ENCODE peak calls at places on chromosome 10, in six cellular contexts. One of them, this sample, is unnamed.

GRCh38 chr10:71357792-71358265 is 38.8 kb downstream of the SLC29A3 start:
- DNase-seq in mesenchymal stem cell: peak
- DNase-seq in H1: no peak
- DNase-seq in IMR-90: peak
- DNase-seq in trophoblast cell: no peak
- DNase-seq in H9: no peak
- DNase-seq in this sample: no peak

GRCh38 chr10:133100706-133101463 is 13.2 kb downstream of the ADGRA1 start:
- DNase-seq in mesenchymal stem cell: no peak
- DNase-seq in H1: peak
- DNase-seq in IMR-90: no peak
- DNase-seq in trophoblast cell: no peak
- DNase-seq in H9: peak
- DNase-seq in this sample: peak

GRCh38 chr10:74947781-74948401 is 121.5 kb downstream of the KAT6B start:
- DNase-seq in mesenchymal stem cell: no peak
- DNase-seq in H1: no peak
- DNase-seq in IMR-90: no peak
- DNase-seq in trophoblast cell: no peak
- DNase-seq in H9: no peak
- DNase-seq in this sample: no peak

GRCh38 chr10:74743401-74743800 is 83.0 kb upstream of the KAT6B start:
- DNase-seq in mesenchymal stem cell: no peak
- DNase-seq in H1: no peak
- DNase-seq in IMR-90: no peak
- DNase-seq in trophoblast cell: no peak
- DNase-seq in H9: no peak
- DNase-seq in this sample: no peak

GRCh38 chr10:23643396-23643795 is 204.5 kb downstream of the OTUD1 start:
- DNase-seq in mesenchymal stem cell: peak
- DNase-seq in H1: no peak
- DNase-seq in IMR-90: no peak
- DNase-seq in trophoblast cell: peak
- DNase-seq in H9: no peak
- DNase-seq in this sample: no peak

GRCh38 chr10:3472705-3473078 is 300.1 kb upstream of the PITRM1 start:
- DNase-seq in mesenchymal stem cell: peak
- DNase-seq in H1: no peak
- DNase-seq in IMR-90: peak
- DNase-seq in trophoblast cell: no peak
- DNase-seq in H9: no peak
- DNase-seq in this sample: no peak

GRCh38 chr10:74382643-74383042 is 231.6 kb downstream of the ADK start:
- DNase-seq in mesenchymal stem cell: no peak
- DNase-seq in H1: no peak
- DNase-seq in IMR-90: no peak
- DNase-seq in trophoblast cell: no peak
- DNase-seq in H9: no peak
- DNase-seq in this sample: no peak

GRCh38 chr10:131043039-131043691 is 268.4 kb downstream of the TCERG1L start:
- DNase-seq in mesenchymal stem cell: no peak
- DNase-seq in H1: no peak
- DNase-seq in IMR-90: no peak
- DNase-seq in trophoblast cell: no peak
- DNase-seq in H9: no peak
- DNase-seq in this sample: no peak

GRCh38 chr10:124497196-124497990 is 35.8 kb downstream of the LHPP start:
- DNase-seq in mesenchymal stem cell: no peak
- DNase-seq in H1: no peak
- DNase-seq in IMR-90: no peak
- DNase-seq in trophoblast cell: no peak
- DNase-seq in H9: no peak
- DNase-seq in this sample: no peak

GRCh38 chr10:62095341-62096071 is 173.1 kb downstream of the RTKN2 start:
- DNase-seq in mesenchymal stem cell: peak
- DNase-seq in H1: no peak
- DNase-seq in IMR-90: peak
- DNase-seq in trophoblast cell: no peak
- DNase-seq in H9: no peak
- DNase-seq in this sample: no peak

GRCh38 chr10:87861034-87861433 is 2.3 kb downstream of the KLLN start:
- DNase-seq in mesenchymal stem cell: peak
- DNase-seq in H1: no peak
- DNase-seq in IMR-90: no peak
- DNase-seq in trophoblast cell: no peak
- DNase-seq in H9: no peak
- DNase-seq in this sample: no peak

GRCh38 chr10:26432938-26433337 is 5.2 kb upstream of the APBB1IP start:
- DNase-seq in mesenchymal stem cell: no peak
- DNase-seq in H1: no peak
- DNase-seq in IMR-90: no peak
- DNase-seq in trophoblast cell: no peak
- DNase-seq in H9: no peak
- DNase-seq in this sample: no peak

GRCh38 chr10:78435484-78436222 is 402.0 kb downstream of the RPS24 start:
- DNase-seq in mesenchymal stem cell: no peak
- DNase-seq in H1: no peak
- DNase-seq in IMR-90: no peak
- DNase-seq in trophoblast cell: no peak
- DNase-seq in H9: no peak
- DNase-seq in this sample: no peak

GRCh38 chr10:124417846-124418725 is 637 bp downstream of the OAT start:
- DNase-seq in mesenchymal stem cell: peak
- DNase-seq in H1: peak
- DNase-seq in IMR-90: peak
- DNase-seq in trophoblast cell: peak
- DNase-seq in H9: peak
- DNase-seq in this sample: peak

GRCh38 chr10:132524443-132525285 is 12.9 kb upstream of the INPP5A start:
- DNase-seq in mesenchymal stem cell: no peak
- DNase-seq in H1: no peak
- DNase-seq in IMR-90: no peak
- DNase-seq in trophoblast cell: no peak
- DNase-seq in H9: no peak
- DNase-seq in this sample: no peak

GRCh38 chr10:103517234-103518085 is 24.0 kb downstream of the NEURL1 start:
- DNase-seq in mesenchymal stem cell: no peak
- DNase-seq in H1: no peak
- DNase-seq in IMR-90: no peak
- DNase-seq in trophoblast cell: no peak
- DNase-seq in H9: no peak
- DNase-seq in this sample: no peak

GRCh38 chr10:84946984-84947383 is 618.6 kb downstream of the CCSER2 start:
- DNase-seq in mesenchymal stem cell: no peak
- DNase-seq in H1: no peak
- DNase-seq in IMR-90: no peak
- DNase-seq in trophoblast cell: no peak
- DNase-seq in H9: no peak
- DNase-seq in this sample: no peak

GRCh38 chr10:52818019-52818418 is 45.4 kb upstream of the MBL2 start:
- DNase-seq in mesenchymal stem cell: peak
- DNase-seq in H1: no peak
- DNase-seq in IMR-90: peak
- DNase-seq in trophoblast cell: no peak
- DNase-seq in H9: no peak
- DNase-seq in this sample: peak

GRCh38 chr10:96585726-96586418 is 940 bp downstream of the TM9SF3 start:
- DNase-seq in mesenchymal stem cell: peak
- DNase-seq in H1: no peak
- DNase-seq in IMR-90: peak
- DNase-seq in trophoblast cell: no peak
- DNase-seq in H9: no peak
- DNase-seq in this sample: no peak

GRCh38 chr10:24821986-24822385 is 98.3 kb upstream of the ARHGAP21 start:
- DNase-seq in mesenchymal stem cell: peak
- DNase-seq in H1: no peak
- DNase-seq in IMR-90: peak
- DNase-seq in trophoblast cell: peak
- DNase-seq in H9: no peak
- DNase-seq in this sample: no peak

GRCh38 chr10:3755440-3756359 is 29.3 kb downstream of the KLF6 start:
- DNase-seq in mesenchymal stem cell: peak
- DNase-seq in H1: no peak
- DNase-seq in IMR-90: peak
- DNase-seq in trophoblast cell: no peak
- DNase-seq in H9: peak
- DNase-seq in this sample: no peak

GRCh38 chr10:7559447-7559846 is 107.3 kb downstream of the ITIH5 start:
- DNase-seq in mesenchymal stem cell: no peak
- DNase-seq in H1: no peak
- DNase-seq in IMR-90: no peak
- DNase-seq in trophoblast cell: no peak
- DNase-seq in H9: no peak
- DNase-seq in this sample: no peak

GRCh38 chr10:7562026-7562425 is 104.7 kb downstream of the ITIH5 start:
- DNase-seq in mesenchymal stem cell: no peak
- DNase-seq in H1: no peak
- DNase-seq in IMR-90: no peak
- DNase-seq in trophoblast cell: no peak
- DNase-seq in H9: no peak
- DNase-seq in this sample: no peak

GRCh38 chr10:7560519-7560918 is 106.2 kb downstream of the ITIH5 start:
- DNase-seq in mesenchymal stem cell: no peak
- DNase-seq in H1: no peak
- DNase-seq in IMR-90: no peak
- DNase-seq in trophoblast cell: no peak
- DNase-seq in H9: no peak
- DNase-seq in this sample: no peak

GRCh38 chr10:7563368-7563767 is 103.4 kb downstream of the ITIH5 start:
- DNase-seq in mesenchymal stem cell: peak
- DNase-seq in H1: no peak
- DNase-seq in IMR-90: no peak
- DNase-seq in trophoblast cell: no peak
- DNase-seq in H9: no peak
- DNase-seq in this sample: no peak

GRCh38 chr10:7561216-7561893 is 105.4 kb downstream of the ITIH5 start:
- DNase-seq in mesenchymal stem cell: no peak
- DNase-seq in H1: peak
- DNase-seq in IMR-90: no peak
- DNase-seq in trophoblast cell: peak
- DNase-seq in H9: peak
- DNase-seq in this sample: no peak
- H3K14ac ChIP-seq in mesenchymal stem cell: no peak
- H3K14ac ChIP-seq in H1: no peak
- H3K14ac ChIP-seq in IMR-90: no peak
- H3K14ac ChIP-seq in trophoblast cell: no peak
- H3K14ac ChIP-seq in H9: no peak
- H3K14ac ChIP-seq in this sample: no peak

DNA sequence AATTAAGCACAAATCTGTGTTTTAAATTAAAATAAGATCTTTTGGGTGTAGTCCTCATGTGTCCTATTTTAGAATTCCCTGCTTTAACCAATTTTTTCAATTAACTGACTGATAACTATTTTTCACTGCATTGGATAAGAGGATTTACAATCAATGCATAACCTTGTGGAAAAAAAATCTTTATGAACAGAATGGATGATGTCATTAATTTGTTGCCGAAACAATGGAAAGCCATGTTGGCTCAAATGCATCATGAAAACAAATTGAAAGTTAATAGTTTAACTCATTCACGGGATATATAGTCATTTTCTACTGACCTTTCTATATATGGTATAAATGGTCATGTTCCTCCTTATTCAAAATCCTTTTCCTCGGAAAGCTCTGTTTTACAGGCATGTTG is 82.3 kb downstream of the PRLHR start:
- DNase-seq in mesenchymal stem cell: no peak
- DNase-seq in H1: no peak
- DNase-seq in IMR-90: no peak
- DNase-seq in trophoblast cell: no peak
- DNase-seq in H9: no peak
- DNase-seq in this sample: no peak
- H3K14ac ChIP-seq in mesenchymal stem cell: no peak
- H3K14ac ChIP-seq in H1: no peak
- H3K14ac ChIP-seq in IMR-90: no peak
- H3K14ac ChIP-seq in trophoblast cell: no peak
- H3K14ac ChIP-seq in H9: no peak
- H3K14ac ChIP-seq in this sample: no peak

GRCh38 chr10:128500642-128501041 is 374.4 kb upstream of the MKI67 start:
- DNase-seq in mesenchymal stem cell: no peak
- DNase-seq in H1: no peak
- DNase-seq in IMR-90: no peak
- DNase-seq in trophoblast cell: no peak
- DNase-seq in H9: no peak
- DNase-seq in this sample: no peak

GRCh38 chr10:128499486-128499885 is 373.3 kb upstream of the MKI67 start:
- DNase-seq in mesenchymal stem cell: no peak
- DNase-seq in H1: no peak
- DNase-seq in IMR-90: no peak
- DNase-seq in trophoblast cell: no peak
- DNase-seq in H9: no peak
- DNase-seq in this sample: no peak

GRCh38 chr10:128498378-128498730 is 372.1 kb upstream of the MKI67 start:
- DNase-seq in mesenchymal stem cell: no peak
- DNase-seq in H1: no peak
- DNase-seq in IMR-90: no peak
- DNase-seq in trophoblast cell: no peak
- DNase-seq in H9: no peak
- DNase-seq in this sample: no peak

GRCh38 chr10:128498746-128499145 is 372.5 kb upstream of the MKI67 start:
- DNase-seq in mesenchymal stem cell: no peak
- DNase-seq in H1: no peak
- DNase-seq in IMR-90: no peak
- DNase-seq in trophoblast cell: no peak
- DNase-seq in H9: no peak
- DNase-seq in this sample: no peak

GRCh38 chr10:128499956-128500355 is 373.7 kb upstream of the MKI67 start:
- DNase-seq in mesenchymal stem cell: no peak
- DNase-seq in H1: no peak
- DNase-seq in IMR-90: no peak
- DNase-seq in trophoblast cell: no peak
- DNase-seq in H9: no peak
- DNase-seq in this sample: no peak
- H3K14ac ChIP-seq in mesenchymal stem cell: no peak
- H3K14ac ChIP-seq in H1: no peak
- H3K14ac ChIP-seq in IMR-90: no peak
- H3K14ac ChIP-seq in trophoblast cell: no peak
- H3K14ac ChIP-seq in H9: no peak
- H3K14ac ChIP-seq in this sample: no peak

GRCh38 chr10:95438781-95439180 is 122.4 kb downstream of the SORBS1 start:
- DNase-seq in mesenchymal stem cell: no peak
- DNase-seq in H1: no peak
- DNase-seq in IMR-90: no peak
- DNase-seq in trophoblast cell: peak
- DNase-seq in H9: no peak
- DNase-seq in this sample: no peak

GRCh38 chr10:95440326-95440725 is 120.8 kb downstream of the SORBS1 start:
- DNase-seq in mesenchymal stem cell: no peak
- DNase-seq in H1: no peak
- DNase-seq in IMR-90: no peak
- DNase-seq in trophoblast cell: no peak
- DNase-seq in H9: no peak
- DNase-seq in this sample: no peak

GRCh38 chr10:95442341-95442740 is 118.8 kb downstream of the SORBS1 start:
- DNase-seq in mesenchymal stem cell: no peak
- DNase-seq in H1: no peak
- DNase-seq in IMR-90: no peak
- DNase-seq in trophoblast cell: no peak
- DNase-seq in H9: no peak
- DNase-seq in this sample: no peak

GRCh38 chr10:95441547-95441923 is 119.6 kb downstream of the SORBS1 start:
- DNase-seq in mesenchymal stem cell: no peak
- DNase-seq in H1: no peak
- DNase-seq in IMR-90: no peak
- DNase-seq in trophoblast cell: no peak
- DNase-seq in H9: no peak
- DNase-seq in this sample: no peak

GRCh38 chr10:95440756-95441546 is 120.2 kb downstream of the SORBS1 start:
- DNase-seq in mesenchymal stem cell: no peak
- DNase-seq in H1: no peak
- DNase-seq in IMR-90: no peak
- DNase-seq in trophoblast cell: no peak
- DNase-seq in H9: no peak
- DNase-seq in this sample: no peak
- H3K14ac ChIP-seq in mesenchymal stem cell: no peak
- H3K14ac ChIP-seq in H1: no peak
- H3K14ac ChIP-seq in IMR-90: no peak
- H3K14ac ChIP-seq in trophoblast cell: no peak
- H3K14ac ChIP-seq in H9: no peak
- H3K14ac ChIP-seq in this sample: no peak

This sample was measured in neuronal stem cell.